ENCODE peak calls at places on chromosomes 2 and 18, in six cellular contexts. L is CD4-positive, CD25-positive, alpha-beta regulatory T cell; T is prostate gland; H is tibial artery; N is suprapubic skin; Y is GM23338. O is an unnamed sample.

GRCh38 chr18:56522826-56523225 is 115.6 kb downstream of the TXNL1 start:
- DNase-seq in H (no peak), Y (no peak), L (no peak), T (no peak), N (no peak), O (no peak)

GRCh38 chr2:55109219-55109891 is 59.1 kb upstream of the RTN4 start:
- DNase-seq in Y (no peak), T (no peak), L (no peak), N (no peak), H (no peak), O (no peak)

GRCh38 chr2:231069379-231070054 is 12.8 kb downstream of the PSMD1 start:
- DNase-seq in T (no peak), Y (no peak), N (no peak), H (no peak), L (no peak), O (no peak)

GRCh38 chr2:224551693-224552092 is 33.5 kb downstream of the CUL3 start:
- DNase-seq in Y (no peak), L (no peak), T (no peak), N (no peak), H (no peak), O (no peak)

GRCh38 chr2:66113988-66114625 is 320.8 kb upstream of the MEIS1 start:
- DNase-seq in N (no peak), T (no peak), L (no peak), H (no peak), Y (no peak), O (no peak)

GRCh38 chr2:147490612-147491261 is 354.1 kb upstream of the ACVR2A start:
- DNase-seq in Y (no peak), N (no peak), L (peak; percentile 6), T (no peak), H (no peak), O (no peak)

GRCh38 chr2:100068395-100068794 is 74.0 kb downstream of the AFF3 start:
- DNase-seq in H (no peak), N (no peak), Y (no peak), L (no peak), T (no peak), O (no peak)

GRCh38 chr2:149781263-149781808 is 193.8 kb upstream of the MMADHC start:
- DNase-seq in L (no peak), N (no peak), Y (no peak), T (peak; percentile 10), H (no peak), O (no peak)

GRCh38 chr2:206535587-206535986 is 92.3 kb downstream of the ADAM23 start:
- DNase-seq in Y (no peak), T (no peak), H (no peak), L (no peak), N (no peak), O (no peak)

GRCh38 chr2:207768891-207769596 is 662 bp downstream of the FZD5 start:
- DNase-seq in T (peak; percentile 28), Y (no peak), L (peak; percentile 47), H (no peak), N (no peak), O (peak; percentile 59)

GRCh38 chr2:141570474-141571131 is 560.2 kb downstream of the LRP1B start:
- DNase-seq in L (no peak), H (no peak), T (no peak), N (no peak), Y (no peak), O (no peak)

GRCh38 chr2:157443795-157444642 is at the start of gene CYTIP:
- DNase-seq in Y (no peak), T (peak; percentile 8), H (no peak), N (no peak), L (peak; percentile 94), O (no peak)

GRCh38 chr2:1809726-1810125 is 65.4 kb upstream of the PXDN start:
- DNase-seq in L (no peak), T (no peak), H (no peak), N (no peak), Y (no peak), O (no peak)

GRCh38 chr2:32212293-32212692 is 46.6 kb downstream of the SLC30A6 start:
- DNase-seq in Y (no peak), H (no peak), N (no peak), T (no peak), L (no peak), O (no peak)

GRCh38 chr18:33440384-33441043 is at the start of gene CCDC178:
- DNase-seq in T (peak; percentile 6), H (no peak), L (no peak), N (no peak), Y (peak; percentile 83), O (no peak)

GRCh38 chr2:190846746-190847145 is 33.9 kb upstream of the GLS start:
- DNase-seq in T (no peak), Y (no peak), L (no peak), H (no peak), N (no peak), O (no peak)

GRCh38 chr18:74012954-74013630 is 134.5 kb downstream of the FBXO15 start:
- DNase-seq in T (no peak), N (no peak), H (no peak), Y (peak; percentile 32), L (no peak), O (no peak)

GRCh38 chr2:232336241-232336736 is 42.3 kb upstream of the ALPP start:
- DNase-seq in L (no peak), Y (no peak), H (peak; percentile 52), T (no peak), N (peak; percentile 72), O (peak; percentile 26)

GRCh38 chr2:169928463-169928864 is 101.2 kb downstream of the UBR3 start:
- DNase-seq in L (peak; percentile 68), H (no peak), T (peak; percentile 13), Y (peak; percentile 69), N (no peak), O (no peak)

GRCh38 chr2:109066501-109066900 is 62.5 kb upstream of the SH3RF3 start:
- DNase-seq in T (no peak), H (no peak), N (peak; percentile 59), Y (no peak), L (no peak), O (no peak)

GRCh38 chr18:63848159-63848558 is 39.3 kb upstream of the SERPINB2 start:
- DNase-seq in L (peak; percentile 32), Y (peak; percentile 77), H (no peak), T (peak; percentile 60), N (no peak), O (no peak)

GRCh38 chr2:172239944-172240590 is 137.4 kb upstream of the DLX2 start:
- DNase-seq in T (no peak), Y (no peak), H (no peak), L (no peak), N (no peak), O (no peak)

GRCh38 chr2:213320604-213321003 is 36.3 kb downstream of the SPAG16 start:
- DNase-seq in L (no peak), T (no peak), H (no peak), Y (no peak), N (no peak), O (no peak)

GRCh38 chr2:213317929-213318328 is 33.7 kb downstream of the SPAG16 start:
- DNase-seq in T (no peak), H (no peak), L (no peak), N (no peak), Y (no peak), O (no peak)

GRCh38 chr2:213316001-213316735 is 31.9 kb downstream of the SPAG16 start:
- DNase-seq in L (no peak), T (peak; percentile 38), Y (no peak), N (no peak), H (no peak), O (no peak)

GRCh38 chr2:213315168-213315876 is 31.1 kb downstream of the SPAG16 start:
- DNase-seq in H (no peak), T (no peak), N (no peak), Y (no peak), L (no peak), O (no peak)
- H3K27ac ChIP-seq in H (no peak overlapping the region), T (peak overlapping the region; percentile 2), N (no peak overlapping the region), Y (no peak overlapping the region), L (no peak overlapping the region), O (no peak overlapping the region)

DNA sequence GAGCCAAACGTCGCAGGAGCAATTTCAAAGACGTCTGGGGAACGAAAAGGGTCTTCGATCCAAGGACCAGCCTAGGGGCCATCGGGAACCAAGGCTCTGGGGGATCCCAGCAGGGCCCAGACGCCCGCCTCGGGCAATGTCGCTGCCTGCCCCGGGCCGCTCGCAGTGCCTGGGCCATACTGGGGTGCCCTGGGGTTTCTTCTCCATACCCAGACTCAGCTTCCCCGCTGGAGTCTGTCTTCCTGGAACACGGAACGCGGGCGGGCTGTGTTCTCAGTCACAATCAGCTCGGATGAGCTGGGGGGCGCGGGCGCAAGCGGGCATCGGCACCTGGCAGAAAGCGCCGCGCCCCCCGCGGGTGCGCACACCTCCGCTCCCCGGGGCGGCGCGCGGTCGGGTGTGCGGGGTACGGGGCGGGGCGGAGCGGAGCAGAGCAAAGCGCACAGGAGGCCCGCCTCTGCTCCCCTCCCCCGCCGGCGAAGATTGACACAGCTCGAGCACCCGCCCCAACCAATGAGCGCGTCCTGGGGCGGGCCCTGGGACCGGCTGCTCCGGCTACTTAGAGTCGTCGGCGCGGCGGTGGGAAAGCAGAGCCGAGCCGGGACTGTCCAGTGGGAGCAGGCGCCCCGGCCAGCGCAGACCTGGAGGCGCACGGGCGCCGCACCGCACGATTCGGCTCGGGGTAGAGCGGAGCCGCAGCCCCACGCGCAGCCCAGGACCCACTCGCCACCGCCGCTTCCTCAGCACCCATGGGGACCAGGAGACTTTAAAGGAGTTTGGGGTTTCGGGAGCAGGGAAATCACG is at the start of gene LRATD1:
- DNase-seq in H (peak; percentile 78), Y (peak; percentile 97), T (peak; percentile 97), N (peak; percentile 85), L (no peak), O (peak; percentile 89)
- H3K27ac ChIP-seq in H (no peak within 1 kb of the TSS), Y (no peak within 1 kb of the TSS), T (peak within 1 kb of the TSS; percentile 86), N (peak within 1 kb of the TSS; percentile 90), L (no peak within 1 kb of the TSS), O (peak within 1 kb of the TSS; percentile 84)

DNA sequence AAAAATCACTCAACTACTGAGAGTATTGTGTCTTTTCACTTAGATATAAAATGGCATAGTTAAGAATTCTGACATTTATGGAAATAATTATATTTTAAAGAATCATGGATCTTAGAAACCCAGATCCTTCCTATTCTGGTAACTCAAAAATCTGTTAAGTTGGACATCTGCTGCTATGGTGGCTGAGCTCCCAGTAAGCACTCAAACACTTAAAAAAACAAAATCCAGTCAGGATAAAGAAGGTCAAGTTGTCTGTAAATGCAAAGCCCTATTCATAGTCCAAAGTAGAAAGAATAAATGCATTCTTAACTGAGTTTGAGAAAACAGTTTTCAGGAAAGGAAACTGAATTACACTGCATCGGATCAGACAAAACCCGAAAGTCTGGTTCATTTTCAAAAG is 35.6 kb downstream of the EIF2AK3 start:
- DNase-seq in N (no peak), T (no peak), H (no peak), L (no peak), Y (no peak), O (no peak)
- H3K27ac ChIP-seq in N (no peak overlapping the region), T (no peak overlapping the region), H (no peak overlapping the region), L (no peak overlapping the region), Y (no peak overlapping the region), O (peak overlapping the region; percentile 16)

GRCh38 chr2:241566468-241566867 is 7.9 kb downstream of the BOK start:
- DNase-seq in L (no peak), H (peak; percentile 15), N (no peak), T (no peak), Y (no peak), O (no peak)

GRCh38 chr2:241563571-241563980 is 5.0 kb downstream of the BOK start:
- DNase-seq in H (no peak), L (no peak), N (no peak), Y (no peak), T (no peak), O (no peak)

GRCh38 chr2:241563981-241564595 is 5.5 kb downstream of the BOK start:
- DNase-seq in L (no peak), Y (no peak), H (peak; percentile 62), N (no peak), T (no peak), O (no peak)

GRCh38 chr2:241565413-241565812 is 6.9 kb downstream of the BOK start:
- DNase-seq in N (no peak), L (no peak), T (no peak), H (peak; percentile 51), Y (no peak), O (no peak)

GRCh38 chr2:241564596-241565411 is 6.3 kb downstream of the BOK start:
- DNase-seq in N (no peak), Y (no peak), L (no peak), T (peak; percentile 44), H (peak; percentile 61), O (peak; percentile 29)
- H3K27ac ChIP-seq in N (no peak overlapping the region), Y (no peak overlapping the region), L (no peak overlapping the region), T (peak overlapping the region; percentile 80), H (no peak overlapping the region), O (no peak overlapping the region)